ENCODE peak calls at places on chromosomes 5 and 9, in eight cellular contexts. D is HTR-8/SVneo, C is EH, X is iPS-NIHi11, J is amniotic stem cell, B is HFFc6, W is H54, N is NCI-H226. K is an unnamed sample.

GRCh38 chr5:6593148-6594016 is 39.5 kb downstream of the NSUN2 start:
- DNase-seq in D (no peak), C (peak; percentile 12), X (no peak), J (no peak), B (no peak), W (no peak), N (no peak), K (no peak)

GRCh38 chr5:151298063-151298462 is 5.5 kb downstream of the SLC36A3 start:
- DNase-seq in D (peak; percentile 66), C (peak; percentile 73), X (peak; percentile 69), J (peak; percentile 41), B (no peak), W (peak; percentile 51), N (no peak), K (no peak)

GRCh38 chr5:1381370-1382247 is 36.7 kb upstream of the CLPTM1L start:
- DNase-seq in D (no peak), C (no peak), X (no peak), J (no peak), B (no peak), W (no peak), N (no peak), K (no peak)

GRCh38 chr5:32405502-32405901 is 39.0 kb downstream of the ZFR start:
- DNase-seq in D (no peak), C (no peak), X (no peak), J (no peak), B (no peak), W (no peak), N (no peak), K (no peak)

GRCh38 chr5:150644058-150644457 is 3.6 kb downstream of the SYNPO start:
- DNase-seq in D (no peak), C (no peak), X (no peak), J (no peak), B (no peak), W (no peak), N (no peak), K (no peak)

GRCh38 chr5:127562252-127562651 is 44.8 kb downstream of the PRRC1 start:
- DNase-seq in D (no peak), C (peak; percentile 22), X (peak; percentile 42), J (no peak), B (no peak), W (no peak), N (no peak), K (no peak)

GRCh38 chr9:107569171-107569570 is 79.6 kb upstream of the KLF4 start:
- DNase-seq in D (no peak), C (peak; percentile 8), X (no peak), J (no peak), B (no peak), W (no peak), N (no peak), K (no peak)

GRCh38 chr9:114156658-114157421 is 1.5 kb downstream of the COL27A1 start:
- DNase-seq in D (peak; percentile 42), C (peak; percentile 93), X (peak; percentile 46), J (peak; percentile 56), B (peak; percentile 88), W (peak; percentile 81), N (peak; percentile 76), K (no peak)

GRCh38 chr5:90548069-90548593 is 10.5 kb upstream of the ADGRV1 start:
- DNase-seq in D (peak; percentile 7), C (peak; percentile 55), X (no peak), J (no peak), B (peak; percentile 8), W (no peak), N (no peak), K (no peak)

GRCh38 chr9:110115341-110115820 is 92.6 kb downstream of the C9orf152 start:
- DNase-seq in D (no peak), C (peak; percentile 67), X (no peak), J (no peak), B (no peak), W (no peak), N (no peak), K (no peak)

GRCh38 chr9:105309531-105309931 is 65.1 kb downstream of the SLC44A1 start:
- DNase-seq in D (no peak), C (no peak), X (no peak), J (no peak), B (no peak), W (no peak), N (no peak), K (no peak)

GRCh38 chr5:151051066-151051930 is 29.5 kb downstream of the TNIP1 start:
- DNase-seq in D (peak; percentile 83), C (peak; percentile 81), X (peak; percentile 89), J (peak; percentile 47), B (peak; percentile 69), W (peak; percentile 64), N (peak; percentile 45), K (no peak)

GRCh38 chr5:14316471-14316870 is 173.3 kb downstream of the TRIO start:
- DNase-seq in D (no peak), C (no peak), X (no peak), J (no peak), B (no peak), W (no peak), N (no peak), K (no peak)

GRCh38 chr5:171776747-171777419 is 8.7 kb upstream of the SMIM23 start:
- DNase-seq in D (no peak), C (peak; percentile 13), X (no peak), J (no peak), B (no peak), W (no peak), N (no peak), K (no peak)

GRCh38 chr5:125700380-125700856 is 722.8 kb upstream of the GRAMD2B start:
- DNase-seq in D (no peak), C (no peak), X (no peak), J (no peak), B (no peak), W (no peak), N (peak; percentile 7), K (no peak)

GRCh38 chr5:108661030-108661429 is 86.7 kb upstream of the FER start:
- DNase-seq in D (no peak), C (no peak), X (no peak), J (no peak), B (no peak), W (no peak), N (peak; percentile 43), K (no peak)

GRCh38 chr5:156406023-156406422 is 79.1 kb downstream of the SGCD start:
- DNase-seq in D (no peak), C (peak; percentile 10), X (no peak), J (no peak), B (no peak), W (no peak), N (no peak), K (no peak)

GRCh38 chr5:145925803-145926202 is 10.6 kb upstream of the SH3RF2 start:
- DNase-seq in D (no peak), C (peak; percentile 74), X (no peak), J (no peak), B (no peak), W (no peak), N (peak; percentile 65), K (no peak)

GRCh38 chr5:173263566-173263965 is 28.6 kb upstream of the NKX2-5 start:
- DNase-seq in D (no peak), C (no peak), X (no peak), J (no peak), B (no peak), W (no peak), N (no peak), K (no peak)

GRCh38 chr5:31235381-31235780 is 41.9 kb downstream of the CDH6 start:
- DNase-seq in D (no peak), C (peak; percentile 11), X (no peak), J (no peak), B (no peak), W (no peak), N (no peak), K (no peak)

GRCh38 chr5:107486489-107486888 is 184.2 kb downstream of the EFNA5 start:
- DNase-seq in D (no peak), C (no peak), X (no peak), J (no peak), B (no peak), W (peak; percentile 31), N (peak; percentile 91), K (no peak)

GRCh38 chr9:128190516-128191405 is 611 bp downstream of the CIZ1 start:
- DNase-seq in D (no peak), C (no peak), X (no peak), J (no peak), B (no peak), W (no peak), N (no peak), K (no peak)

GRCh38 chr9:136609838-136610311 is 52.8 kb upstream of the EGFL7 start:
- DNase-seq in D (no peak), C (no peak), X (no peak), J (no peak), B (no peak), W (no peak), N (no peak), K (no peak)

GRCh38 chr9:18890372-18890771 is 142.6 kb downstream of the SAXO1 start:
- DNase-seq in D (peak; percentile 71), C (peak; percentile 30), X (no peak), J (peak; percentile 10), B (no peak), W (no peak), N (peak; percentile 84), K (no peak)